ENCODE peak calls at places on chromosomes 5 and 9, in five cellular contexts. One of them, this sample, is unnamed.

GRCh38 chr9:87447547-87448432 is 49.9 kb upstream of the DAPK1 start:
- DNase-seq in IMR-90: no peak
- DNase-seq in neuronal stem cell: no peak
- DNase-seq in mesendoderm: no peak
- DNase-seq in mesenchymal stem cell: no peak
- DNase-seq in this sample: no peak

GRCh38 chr9:77707696-77708095 is 59.6 kb upstream of the GNA14 start:
- DNase-seq in IMR-90: peak; percentile 99
- DNase-seq in neuronal stem cell: no peak
- DNase-seq in mesendoderm: peak; percentile 40
- DNase-seq in mesenchymal stem cell: peak; percentile 92
- DNase-seq in this sample: no peak

GRCh38 chr9:136791466-136792276 is 527 bp downstream of the TMEM141 start:
- DNase-seq in IMR-90: no peak
- DNase-seq in neuronal stem cell: peak; percentile 33
- DNase-seq in mesendoderm: peak; percentile 86
- DNase-seq in mesenchymal stem cell: peak; percentile 34
- DNase-seq in this sample: peak; percentile 92

GRCh38 chr5:16411741-16412455 is 53.7 kb downstream of the ZNF622 start:
- DNase-seq in IMR-90: peak; percentile 46
- DNase-seq in neuronal stem cell: no peak
- DNase-seq in mesendoderm: no peak
- DNase-seq in mesenchymal stem cell: no peak
- DNase-seq in this sample: no peak

GRCh38 chr5:42579320-42579719 is 156.1 kb downstream of the GHR start:
- DNase-seq in IMR-90: no peak
- DNase-seq in neuronal stem cell: no peak
- DNase-seq in mesendoderm: no peak
- DNase-seq in mesenchymal stem cell: peak; percentile 75
- DNase-seq in this sample: no peak

GRCh38 chr5:80964919-80965318 is 4.8 kb downstream of the RASGRF2 start:
- DNase-seq in IMR-90: no peak
- DNase-seq in neuronal stem cell: no peak
- DNase-seq in mesendoderm: no peak
- DNase-seq in mesenchymal stem cell: peak; percentile 63
- DNase-seq in this sample: no peak

GRCh38 chr5:115873392-115873791 is 31.7 kb downstream of the AP3S1 start:
- DNase-seq in IMR-90: peak; percentile 76
- DNase-seq in neuronal stem cell: no peak
- DNase-seq in mesendoderm: no peak
- DNase-seq in mesenchymal stem cell: peak; percentile 67
- DNase-seq in this sample: no peak

GRCh38 chr9:87528969-87529368 is 31.3 kb downstream of the DAPK1 start:
- DNase-seq in IMR-90: no peak
- DNase-seq in neuronal stem cell: no peak
- DNase-seq in mesendoderm: no peak
- DNase-seq in mesenchymal stem cell: no peak
- DNase-seq in this sample: peak; percentile 14

GRCh38 chr9:90808226-90808797 is 6.7 kb downstream of the SYK start:
- DNase-seq in IMR-90: no peak
- DNase-seq in neuronal stem cell: no peak
- DNase-seq in mesendoderm: no peak
- DNase-seq in mesenchymal stem cell: no peak
- DNase-seq in this sample: no peak

GRCh38 chr9:8686502-8686901 is 886.9 kb upstream of the DMAC1 start:
- DNase-seq in IMR-90: no peak
- DNase-seq in neuronal stem cell: no peak
- DNase-seq in mesendoderm: no peak
- DNase-seq in mesenchymal stem cell: no peak
- DNase-seq in this sample: no peak

GRCh38 chr9:131668057-131668438 is 71.8 kb downstream of the RAPGEF1 start:
- DNase-seq in IMR-90: no peak
- DNase-seq in neuronal stem cell: no peak
- DNase-seq in mesendoderm: no peak
- DNase-seq in mesenchymal stem cell: no peak
- DNase-seq in this sample: no peak

GRCh38 chr5:142827934-142828576 is 57.9 kb downstream of the ARHGAP26 start:
- DNase-seq in IMR-90: peak; percentile 59
- DNase-seq in neuronal stem cell: no peak
- DNase-seq in mesendoderm: no peak
- DNase-seq in mesenchymal stem cell: no peak
- DNase-seq in this sample: no peak

GRCh38 chr5:159905496-159905895 is 10.8 kb upstream of the ADRA1B start:
- DNase-seq in IMR-90: peak; percentile 86
- DNase-seq in neuronal stem cell: no peak
- DNase-seq in mesendoderm: no peak
- DNase-seq in mesenchymal stem cell: peak; percentile 73
- DNase-seq in this sample: no peak

GRCh38 chr9:98807811-98808195 is 333 bp downstream of the GALNT12 start:
- DNase-seq in IMR-90: no peak
- DNase-seq in neuronal stem cell: no peak
- DNase-seq in mesendoderm: no peak
- DNase-seq in mesenchymal stem cell: peak; percentile 22
- DNase-seq in this sample: no peak

GRCh38 chr5:59254055-59254687 is 639.4 kb downstream of the PDE4D start:
- DNase-seq in IMR-90: no peak
- DNase-seq in neuronal stem cell: no peak
- DNase-seq in mesendoderm: no peak
- DNase-seq in mesenchymal stem cell: no peak
- DNase-seq in this sample: no peak

GRCh38 chr9:120510816-120511215 is 69.2 kb downstream of the CDK5RAP2 start:
- DNase-seq in IMR-90: peak; percentile 15
- DNase-seq in neuronal stem cell: no peak
- DNase-seq in mesendoderm: no peak
- DNase-seq in mesenchymal stem cell: peak; percentile 10
- DNase-seq in this sample: no peak

GRCh38 chr5:174003795-174004194 is 14.8 kb downstream of the C5orf47 start:
- DNase-seq in IMR-90: no peak
- DNase-seq in neuronal stem cell: no peak
- DNase-seq in mesendoderm: no peak
- DNase-seq in mesenchymal stem cell: no peak
- DNase-seq in this sample: no peak

DNA sequence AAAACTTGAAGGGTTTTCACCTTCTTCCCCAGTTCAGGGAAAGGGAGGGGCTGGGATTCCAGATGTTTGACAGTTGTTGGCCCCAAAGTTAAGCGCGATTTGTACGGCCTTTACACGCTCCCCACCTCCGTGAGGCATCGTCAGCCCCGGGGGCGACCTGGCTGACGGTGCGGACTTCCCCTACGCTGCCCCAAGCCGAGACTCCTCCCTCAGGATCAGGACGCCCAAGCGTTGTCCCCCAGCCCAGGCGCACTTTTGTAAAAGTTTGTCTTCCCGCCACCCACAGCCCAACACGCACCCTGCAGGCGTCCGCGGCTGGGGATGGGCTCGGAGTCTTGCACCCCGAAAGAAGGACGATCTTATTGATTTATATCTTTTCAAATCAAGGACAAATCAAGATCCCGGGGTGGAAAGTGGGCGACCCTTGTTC is 713 bp downstream of the MOB3B start:
- DNase-seq in IMR-90: no peak
- DNase-seq in neuronal stem cell: peak; percentile 61
- DNase-seq in mesendoderm: peak; percentile 80
- DNase-seq in mesenchymal stem cell: peak; percentile 67
- DNase-seq in this sample: peak; percentile 59
- H2BK5ac ChIP-seq in IMR-90: no peak overlapping the region
- H2BK5ac ChIP-seq in neuronal stem cell: peak overlapping the region; percentile 76
- H2BK5ac ChIP-seq in mesendoderm: no peak overlapping the region
- H2BK5ac ChIP-seq in mesenchymal stem cell: no peak overlapping the region
- H2BK5ac ChIP-seq in this sample: no peak overlapping the region

GRCh38 chr5:134119720-134120119 is 5.2 kb downstream of the TCF7 start:
- DNase-seq in IMR-90: no peak
- DNase-seq in neuronal stem cell: no peak
- DNase-seq in mesendoderm: no peak
- DNase-seq in mesenchymal stem cell: no peak
- DNase-seq in this sample: no peak
- H2AK5ac ChIP-seq in IMR-90: no peak overlapping the region
- H2AK5ac ChIP-seq in neuronal stem cell: no peak overlapping the region
- H2AK5ac ChIP-seq in mesendoderm: no peak overlapping the region
- H2AK5ac ChIP-seq in mesenchymal stem cell: no peak overlapping the region
- H2AK5ac ChIP-seq in this sample: no peak overlapping the region

DNA sequence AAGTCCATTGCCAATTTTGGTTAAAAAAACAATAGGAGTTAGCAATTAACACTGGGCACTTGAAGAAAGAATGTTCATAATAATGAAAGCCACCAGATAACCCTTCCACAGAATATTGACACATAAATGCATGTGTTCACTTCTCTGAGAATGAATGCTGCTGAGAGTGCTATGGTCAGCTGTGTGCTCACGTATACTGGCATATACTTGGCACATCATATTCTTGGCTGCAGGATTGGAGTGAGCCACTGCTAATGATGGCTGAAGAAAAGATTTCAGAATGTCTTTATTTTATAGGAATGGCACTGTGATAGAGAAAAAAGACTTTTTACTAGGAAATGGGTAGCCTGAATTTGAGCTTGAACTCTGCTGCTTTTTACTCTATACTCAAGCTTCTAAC is 46.0 kb upstream of the SMARCA2 start:
- DNase-seq in IMR-90: no peak
- DNase-seq in neuronal stem cell: no peak
- DNase-seq in mesendoderm: no peak
- DNase-seq in mesenchymal stem cell: no peak
- DNase-seq in this sample: no peak
- H2BK5ac ChIP-seq in IMR-90: no peak overlapping the region
- H2BK5ac ChIP-seq in neuronal stem cell: no peak overlapping the region
- H2BK5ac ChIP-seq in mesendoderm: no peak overlapping the region
- H2BK5ac ChIP-seq in mesenchymal stem cell: no peak overlapping the region
- H2BK5ac ChIP-seq in this sample: no peak overlapping the region

GRCh38 chr9:114155967-114156294 is 594 bp downstream of the COL27A1 start:
- DNase-seq in IMR-90: no peak
- DNase-seq in neuronal stem cell: no peak
- DNase-seq in mesendoderm: no peak
- DNase-seq in mesenchymal stem cell: no peak
- DNase-seq in this sample: no peak

GRCh38 chr9:114156658-114157421 is 1.5 kb downstream of the COL27A1 start:
- DNase-seq in IMR-90: peak; percentile 84
- DNase-seq in neuronal stem cell: no peak
- DNase-seq in mesendoderm: peak; percentile 61
- DNase-seq in mesenchymal stem cell: peak; percentile 90
- DNase-seq in this sample: peak; percentile 55

GRCh38 chr9:114156311-114156657 is 947 bp downstream of the COL27A1 start:
- DNase-seq in IMR-90: no peak
- DNase-seq in neuronal stem cell: no peak
- DNase-seq in mesendoderm: no peak
- DNase-seq in mesenchymal stem cell: no peak
- DNase-seq in this sample: no peak

GRCh38 chr9:114158482-114159130 is 3.3 kb downstream of the COL27A1 start:
- DNase-seq in IMR-90: no peak
- DNase-seq in neuronal stem cell: no peak
- DNase-seq in mesendoderm: peak; percentile 55
- DNase-seq in mesenchymal stem cell: no peak
- DNase-seq in this sample: no peak

GRCh38 chr9:114157516-114158176 is 2.3 kb downstream of the COL27A1 start:
- DNase-seq in IMR-90: peak; percentile 69
- DNase-seq in neuronal stem cell: no peak
- DNase-seq in mesendoderm: no peak
- DNase-seq in mesenchymal stem cell: peak; percentile 82
- DNase-seq in this sample: no peak
- H2AK5ac ChIP-seq in IMR-90: peak overlapping the region; percentile 74
- H2AK5ac ChIP-seq in neuronal stem cell: peak overlapping the region; percentile 72
- H2AK5ac ChIP-seq in mesendoderm: peak overlapping the region; percentile 65
- H2AK5ac ChIP-seq in mesenchymal stem cell: peak overlapping the region; percentile 42
- H2AK5ac ChIP-seq in this sample: no peak overlapping the region

DNA sequence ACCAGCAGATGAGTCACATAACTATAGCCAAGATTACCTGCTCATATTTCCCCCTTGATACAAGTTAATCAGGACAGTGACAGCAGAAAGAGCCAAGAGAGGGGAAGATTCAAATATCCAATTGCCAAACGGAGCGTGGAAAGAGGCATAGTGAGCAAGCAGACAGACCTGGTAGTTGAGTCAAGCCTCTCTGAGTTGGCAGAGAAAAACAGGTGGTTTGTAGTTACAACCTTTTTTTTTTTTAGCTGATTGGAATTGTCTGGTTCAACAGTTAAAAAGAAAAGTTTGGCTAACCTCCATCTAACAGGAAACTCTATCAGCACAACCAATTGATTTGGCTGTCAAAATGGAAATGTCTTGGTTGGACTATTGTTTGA is 272.1 kb downstream of the TLE1 start:
- DNase-seq in IMR-90: no peak
- DNase-seq in neuronal stem cell: no peak
- DNase-seq in mesendoderm: no peak
- DNase-seq in mesenchymal stem cell: no peak
- DNase-seq in this sample: no peak
- H2BK5ac ChIP-seq in IMR-90: peak overlapping the region; percentile 29
- H2BK5ac ChIP-seq in neuronal stem cell: no peak overlapping the region
- H2BK5ac ChIP-seq in mesendoderm: no peak overlapping the region
- H2BK5ac ChIP-seq in mesenchymal stem cell: no peak overlapping the region
- H2BK5ac ChIP-seq in this sample: no peak overlapping the region

DNA sequence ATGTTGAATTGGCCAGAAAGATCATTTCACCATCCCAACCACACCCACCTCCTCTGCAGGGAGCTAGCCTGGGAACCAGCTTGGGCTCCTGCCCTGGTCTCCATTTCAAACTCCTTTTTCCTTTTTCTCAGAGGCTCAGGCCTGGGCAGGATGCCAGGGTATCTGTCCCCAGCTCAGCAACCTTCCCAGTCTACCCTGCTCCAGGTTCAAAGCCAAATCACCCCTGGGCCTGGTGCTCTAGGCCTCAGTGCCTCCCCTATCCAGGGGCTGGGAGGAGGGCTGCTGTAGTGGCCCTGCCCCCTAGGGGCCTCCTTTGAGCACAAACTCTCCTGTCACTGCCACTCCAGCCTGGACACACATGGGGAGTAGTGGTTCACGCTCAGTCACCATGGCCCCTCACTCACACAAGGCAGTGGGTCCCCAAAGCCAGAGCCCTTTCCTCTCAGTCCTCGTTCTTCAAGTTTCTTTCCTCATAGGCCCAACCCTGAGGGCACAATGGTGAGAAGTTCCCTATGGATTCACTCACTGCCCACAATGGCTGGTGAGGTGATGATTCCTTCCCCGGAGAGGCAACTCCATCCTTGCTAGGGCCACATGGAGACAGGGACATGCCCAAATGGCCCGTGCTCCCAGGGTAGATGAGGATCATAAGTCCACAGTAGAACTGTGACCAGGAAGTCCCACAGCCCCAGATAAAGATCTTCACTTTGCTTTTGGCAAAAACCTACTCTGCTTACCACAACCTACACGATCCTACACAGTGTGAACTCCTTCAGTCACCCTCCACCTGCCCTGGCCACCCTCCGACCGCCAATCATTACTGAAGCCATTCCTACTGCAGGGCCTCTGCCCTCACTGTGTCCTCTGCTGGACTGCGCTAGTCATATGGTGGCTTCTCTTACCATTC is 1.6 kb upstream of the ST6GALNAC4 start:
- DNase-seq in IMR-90: no peak
- DNase-seq in neuronal stem cell: no peak
- DNase-seq in mesendoderm: peak; percentile 65
- DNase-seq in mesenchymal stem cell: peak; percentile 43
- DNase-seq in this sample: peak; percentile 71
- H2AK5ac ChIP-seq in IMR-90: peak overlapping the region; percentile 87
- H2AK5ac ChIP-seq in neuronal stem cell: peak overlapping the region; percentile 88
- H2AK5ac ChIP-seq in mesendoderm: no peak overlapping the region
- H2AK5ac ChIP-seq in mesenchymal stem cell: peak overlapping the region; percentile 67
- H2AK5ac ChIP-seq in this sample: no peak overlapping the region